ENCODE peak calls at places on chromosome 14, in five cellular contexts. Z, P, N, X and I are unnamed samples.

GRCh38 chr14:27727371-27727770 is 1039.2 kb upstream of the FOXG1 start:
- DNase-seq in Z (no peak), P (no peak), N (no peak), X (no peak), I (no peak)

GRCh38 chr14:59424707-59425106 is 40.5 kb downstream of the GPR135 start:
- DNase-seq in Z (no peak), P (peak; percentile 25), N (no peak), X (peak; percentile 70), I (peak; percentile 4)

GRCh38 chr14:50402965-50403364 is 6.3 kb upstream of the CDKL1 start:
- DNase-seq in Z (no peak), P (no peak), N (no peak), X (no peak), I (no peak)

GRCh38 chr14:86712727-86713126 is 1182.8 kb downstream of the FLRT2 start:
- DNase-seq in Z (no peak), P (no peak), N (no peak), X (no peak), I (no peak)

GRCh38 chr14:77205566-77205965 is 24.0 kb downstream of the TMEM63C start:
- DNase-seq in Z (no peak), P (no peak), N (no peak), X (no peak), I (no peak)

GRCh38 chr14:65255029-65255545 is 152.8 kb upstream of the MAX start:
- DNase-seq in Z (no peak), P (no peak), N (peak; percentile 56), X (no peak), I (peak; percentile 58)

GRCh38 chr14:100741956-100742355 is 15.3 kb downstream of the DLK1 start:
- DNase-seq in Z (no peak), P (no peak), N (peak; percentile 39), X (no peak), I (peak; percentile 6)

GRCh38 chr14:71521238-71521637 is 411.0 kb upstream of the RGS6 start:
- DNase-seq in Z (no peak), P (no peak), N (no peak), X (no peak), I (no peak)

GRCh38 chr14:105089746-105090492 is 24.7 kb upstream of the GPR132 start:
- DNase-seq in Z (no peak), P (no peak), N (no peak), X (no peak), I (no peak)

GRCh38 chr14:45649051-45649450 is 396.0 kb upstream of the MIS18BP1 start:
- DNase-seq in Z (no peak), P (no peak), N (no peak), X (no peak), I (no peak)

GRCh38 chr14:68681256-68681655 is 111.6 kb downstream of the ZFP36L1 start:
- DNase-seq in Z (no peak), P (no peak), N (no peak), X (no peak), I (no peak)

GRCh38 chr14:96039633-96040311 is 610 bp downstream of the C14orf132 start:
- DNase-seq in Z (no peak), P (peak; percentile 30), N (peak; percentile 50), X (no peak), I (peak; percentile 28)

GRCh38 chr14:67241416-67242362 is at the start of gene PALS1:
- DNase-seq in Z (no peak), P (no peak), N (peak; percentile 91), X (no peak), I (peak; percentile 83)

GRCh38 chr14:75591331-75591946 is 13.0 kb downstream of the FLVCR2 start:
- DNase-seq in Z (no peak), P (no peak), N (no peak), X (no peak), I (no peak)

GRCh38 chr14:54490448-54490805 is 1.6 kb upstream of the GMFB start:
- DNase-seq in Z (no peak), P (no peak), N (no peak), X (no peak), I (no peak)

GRCh38 chr14:37550511-37550910 is 44.5 kb downstream of the FOXA1 start:
- DNase-seq in Z (peak; percentile 45), P (no peak), N (peak; percentile 81), X (no peak), I (peak; percentile 85)

GRCh38 chr14:94116701-94117100 is 6.2 kb downstream of the IFI27 start:
- DNase-seq in Z (no peak), P (no peak), N (no peak), X (no peak), I (no peak)

GRCh38 chr14:77296155-77296554 is 24.5 kb downstream of the POMT2 start:
- DNase-seq in Z (no peak), P (no peak), N (peak; percentile 65), X (no peak), I (no peak)

GRCh38 chr14:68401855-68402254 is 391.0 kb downstream of the ZFP36L1 start:
- DNase-seq in Z (no peak), P (no peak), N (peak; percentile 32), X (no peak), I (no peak)

GRCh38 chr14:106665814-106666213 is 1139.4 kb downstream of the TMEM121 start:
- DNase-seq in Z (no peak), P (no peak), N (no peak), X (no peak), I (no peak)

GRCh38 chr14:99432491-99432890 is 48.2 kb downstream of the SETD3 start:
- DNase-seq in Z (no peak), P (no peak), N (peak; percentile 50), X (no peak), I (peak; percentile 14)

GRCh38 chr14:93941293-93941910 is 14.3 kb downstream of the FAM181A start:
- DNase-seq in Z (peak; percentile 64), P (no peak), N (peak; percentile 85), X (no peak), I (peak; percentile 22)

GRCh38 chr14:66404051-66404450 is 82.1 kb upstream of the CCDC196 start:
- DNase-seq in Z (no peak), P (no peak), N (no peak), X (no peak), I (no peak)

DNA sequence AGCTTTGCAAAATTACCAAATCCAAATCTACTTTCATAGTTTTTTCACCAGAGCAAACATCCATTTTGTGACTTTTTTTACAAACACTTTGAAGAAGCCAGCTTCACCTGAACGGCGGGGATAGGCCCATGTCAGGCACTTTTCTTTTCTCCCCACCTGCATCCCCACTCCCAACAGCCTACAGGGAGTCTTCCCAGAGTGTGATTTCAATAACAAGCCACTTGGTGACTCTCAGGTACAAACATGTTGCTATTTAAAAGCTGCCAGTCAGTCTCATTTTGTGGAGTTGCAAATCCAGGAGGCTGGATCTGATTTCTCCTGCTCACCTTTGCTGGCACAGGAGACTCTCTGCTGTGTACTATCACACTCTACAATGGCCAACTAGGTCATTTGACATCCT is 285.5 kb downstream of the KCNH5 start:
- DNase-seq in Z (no peak), P (no peak), N (no peak), X (no peak), I (no peak)
- TF ChIP-seq CTCF in Z (no peak), P (no peak), N (no peak), X (no peak), I (no peak)

GRCh38 chr14:39168591-39168990 is 1.5 kb downstream of the TRAPPC6B start:
- DNase-seq in Z (no peak), P (no peak), N (no peak), X (no peak), I (no peak)
- H3K4me3 ChIP-seq in Z (peak overlapping the region; percentile 84), P (peak overlapping the region; percentile 86), N (peak overlapping the region; percentile 70), X (peak overlapping the region; percentile 80), I (peak overlapping the region; percentile 99)

GRCh38 chr14:102207831-102208365 is 68.2 kb downstream of the WDR20 start:
- DNase-seq in Z (no peak), P (no peak), N (no peak), X (no peak), I (no peak)

GRCh38 chr14:102211240-102211639 is 71.5 kb downstream of the WDR20 start:
- DNase-seq in Z (no peak), P (no peak), N (no peak), X (no peak), I (no peak)

GRCh38 chr14:102210421-102211042 is 70.8 kb downstream of the WDR20 start:
- DNase-seq in Z (no peak), P (no peak), N (no peak), X (no peak), I (no peak)

GRCh38 chr14:102208741-102209140 is 69.0 kb downstream of the WDR20 start:
- DNase-seq in Z (no peak), P (no peak), N (no peak), X (no peak), I (no peak)

GRCh38 chr14:102209224-102209966 is 69.7 kb downstream of the WDR20 start:
- DNase-seq in Z (no peak), P (no peak), N (peak; percentile 46), X (no peak), I (peak; percentile 37)
- TF ChIP-seq CTCF in Z (peak; percentile 36), P (peak; percentile 52), N (peak; percentile 54), X (peak; percentile 55), I (peak; percentile 54)

DNA sequence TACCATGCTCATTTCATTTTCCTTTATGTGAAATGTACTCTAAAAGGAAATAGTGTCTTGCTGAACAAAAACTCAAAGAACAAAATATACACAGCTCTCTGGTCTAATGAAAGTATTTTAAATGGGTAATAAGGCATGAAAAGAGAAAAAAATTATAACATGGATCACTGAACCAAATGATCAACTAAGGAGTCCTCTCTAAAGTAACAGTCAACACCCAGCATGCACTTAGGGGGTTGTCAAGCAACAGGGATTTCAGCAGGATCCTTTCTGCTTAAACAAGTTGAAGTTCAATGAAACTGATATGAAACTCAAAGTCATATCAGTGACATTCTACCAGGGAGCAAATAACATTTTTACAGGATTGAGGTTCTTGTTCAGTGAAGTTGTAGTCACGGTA is 398.8 kb downstream of the SEC23A start:
- DNase-seq in Z (no peak), P (no peak), N (no peak), X (no peak), I (no peak)
- H3K4me3 ChIP-seq in Z (no peak overlapping the region), P (no peak overlapping the region), N (no peak overlapping the region), X (no peak overlapping the region), I (no peak overlapping the region)

GRCh38 chr14:32012062-32012461 is 65.0 kb upstream of the ARHGAP5 start:
- DNase-seq in Z (no peak), P (no peak), N (peak; percentile 56), X (no peak), I (no peak)

GRCh38 chr14:32011225-32011624 is 65.9 kb upstream of the ARHGAP5 start:
- DNase-seq in Z (no peak), P (no peak), N (no peak), X (no peak), I (no peak)

GRCh38 chr14:32012571-32012970 is 64.5 kb upstream of the ARHGAP5 start:
- DNase-seq in Z (no peak), P (no peak), N (no peak), X (no peak), I (no peak)

GRCh38 chr14:32014498-32014897 is 62.6 kb upstream of the ARHGAP5 start:
- DNase-seq in Z (no peak), P (no peak), N (no peak), X (no peak), I (no peak)

DNA sequence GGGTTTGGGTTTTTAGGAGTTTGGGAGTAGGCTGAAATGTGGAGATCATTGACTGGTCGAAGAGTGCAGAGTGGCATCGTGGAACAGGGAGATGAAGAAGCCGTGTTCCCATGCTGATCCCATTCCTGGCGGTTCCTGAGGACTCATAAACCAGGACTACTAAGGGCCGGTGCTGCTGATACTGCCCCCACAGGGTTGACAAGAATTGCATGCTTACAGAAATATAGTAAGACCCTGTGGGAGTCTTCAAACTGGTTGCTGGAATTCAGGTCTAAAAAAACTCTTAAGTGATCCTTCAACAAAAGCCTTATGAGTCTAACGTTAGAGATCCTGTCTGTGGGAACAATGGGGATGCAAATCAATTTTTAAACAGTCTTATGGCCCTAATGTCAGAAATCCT is 64.0 kb upstream of the ARHGAP5 start:
- DNase-seq in Z (no peak), P (no peak), N (no peak), X (no peak), I (no peak)
- TF ChIP-seq CTCF in Z (no peak), P (no peak), N (no peak), X (no peak), I (peak; percentile 4)